ENCODE peak calls at places on chromosomes 6 and 20, in ten cellular contexts. E, W, R, H, Z, V, K, C, L and F are unnamed samples.

GRCh38 chr20:9119776-9120175 is 50.9 kb downstream of the PLCB4 start:
- DNase-seq in E (no peak), W (no peak), R (no peak), H (peak; percentile 17), Z (no peak), V (no peak), K (no peak), C (no peak), L (no peak), F (no peak)

GRCh38 chr6:138555294-138555988 is 56.1 kb upstream of the NHSL1 start:
- DNase-seq in E (no peak), W (no peak), R (no peak), H (peak; percentile 66), Z (no peak), V (no peak), K (no peak), C (no peak), L (no peak), F (no peak)

GRCh38 chr6:98812220-98812619 is 22.2 kb upstream of the POU3F2 start:
- DNase-seq in E (no peak), W (no peak), R (no peak), H (no peak), Z (no peak), V (no peak), K (no peak), C (no peak), L (no peak), F (no peak)

GRCh38 chr20:23884136-23884770 is 4.7 kb upstream of the CST5 start:
- DNase-seq in E (no peak), W (no peak), R (no peak), H (no peak), Z (no peak), V (no peak), K (no peak), C (no peak), L (no peak), F (no peak)

GRCh38 chr20:52953020-52953419 is 19.1 kb upstream of the TSHZ2 start:
- DNase-seq in E (no peak), W (no peak), R (no peak), H (no peak), Z (peak; percentile 51), V (no peak), K (no peak), C (no peak), L (no peak), F (no peak)

GRCh38 chr6:18501313-18502013 is 114.3 kb downstream of the RNF144B start:
- DNase-seq in E (no peak), W (no peak), R (peak; percentile 19), H (no peak), Z (peak; percentile 86), V (no peak), K (peak; percentile 92), C (no peak), L (peak; percentile 89), F (peak; percentile 30)

GRCh38 chr6:127100510-127101140 is 17.8 kb upstream of the RSPO3 start:
- DNase-seq in E (no peak), W (no peak), R (no peak), H (peak; percentile 16), Z (peak; percentile 52), V (no peak), K (no peak), C (no peak), L (no peak), F (no peak)

GRCh38 chr6:163949367-163949766 is 534.8 kb downstream of the QKI start:
- DNase-seq in E (no peak), W (no peak), R (no peak), H (no peak), Z (no peak), V (no peak), K (no peak), C (no peak), L (no peak), F (no peak)

GRCh38 chr6:5344038-5344437 is 82.7 kb downstream of the FARS2 start:
- DNase-seq in E (no peak), W (no peak), R (peak; percentile 17), H (no peak), Z (no peak), V (no peak), K (no peak), C (no peak), L (no peak), F (peak; percentile 30)

GRCh38 chr6:142275146-142276006 is 26.4 kb upstream of the ADGRG6 start:
- DNase-seq in E (no peak), W (no peak), R (no peak), H (peak; percentile 53), Z (no peak), V (no peak), K (no peak), C (no peak), L (no peak), F (no peak)

GRCh38 chr20:47929368-47930115 is 144.3 kb upstream of the SULF2 start:
- DNase-seq in E (peak; percentile 41), W (no peak), R (no peak), H (peak; percentile 92), Z (peak; percentile 77), V (no peak), K (peak; percentile 37), C (no peak), L (no peak), F (no peak)

GRCh38 chr20:42747765-42748411 is 441.8 kb downstream of the PTPRT start:
- DNase-seq in E (no peak), W (no peak), R (no peak), H (no peak), Z (no peak), V (no peak), K (no peak), C (no peak), L (no peak), F (no peak)

GRCh38 chr20:10558635-10559187 is 115.1 kb downstream of the JAG1 start:
- DNase-seq in E (no peak), W (peak; percentile 47), R (no peak), H (peak; percentile 92), Z (peak; percentile 84), V (no peak), K (peak; percentile 95), C (no peak), L (no peak), F (peak; percentile 61)

GRCh38 chr6:122755901-122756300 is 23.6 kb upstream of the FABP7 start:
- DNase-seq in E (no peak), W (no peak), R (no peak), H (no peak), Z (no peak), V (no peak), K (no peak), C (peak; percentile 66), L (no peak), F (no peak)

GRCh38 chr20:877814-878213 is 38.3 kb downstream of the ANGPT4 start:
- DNase-seq in E (no peak), W (no peak), R (no peak), H (no peak), Z (no peak), V (no peak), K (no peak), C (no peak), L (no peak), F (no peak)

GRCh38 chr6:116278853-116279231 is 888 bp downstream of the TSPYL1 start:
- DNase-seq in E (no peak), W (no peak), R (peak; percentile 58), H (no peak), Z (no peak), V (no peak), K (no peak), C (no peak), L (no peak), F (no peak)

GRCh38 chr6:31070711-31071197 is 41.6 kb downstream of the C6orf15 start:
- DNase-seq in E (peak; percentile 56), W (no peak), R (peak; percentile 24), H (peak; percentile 84), Z (peak; percentile 82), V (peak; percentile 32), K (no peak), C (peak; percentile 49), L (no peak), F (no peak)

GRCh38 chr6:162900503-162900902 is 172.7 kb downstream of the PACRG start:
- DNase-seq in E (no peak), W (no peak), R (no peak), H (no peak), Z (no peak), V (no peak), K (no peak), C (no peak), L (peak; percentile 65), F (no peak)

GRCh38 chr6:162899148-162899547 is 171.4 kb downstream of the PACRG start:
- DNase-seq in E (no peak), W (no peak), R (no peak), H (no peak), Z (no peak), V (no peak), K (no peak), C (no peak), L (no peak), F (no peak)

GRCh38 chr6:162898011-162898410 is 170.2 kb downstream of the PACRG start:
- DNase-seq in E (no peak), W (no peak), R (no peak), H (no peak), Z (no peak), V (no peak), K (no peak), C (no peak), L (no peak), F (no peak)
- TF ChIP-seq CTCF in E (no peak), W (no peak), R (no peak), H (no peak), Z (no peak), V (no peak), K (no peak), C (no peak), L (no peak), F (no peak)

GRCh38 chr6:135540207-135540877 is 42.8 kb upstream of the AHI1 start:
- DNase-seq in E (no peak), W (no peak), R (no peak), H (peak; percentile 5), Z (peak; percentile 42), V (no peak), K (no peak), C (no peak), L (no peak), F (no peak)
- TF ChIP-seq CTCF in E (no peak), W (peak; percentile 41), R (no peak), H (peak; percentile 31), Z (peak; percentile 43), V (no peak), K (peak; percentile 66), C (no peak), L (no peak), F (no peak)

GRCh38 chr6:160348552-160349441 is 619 bp downstream of the SLC22A3 start:
- DNase-seq in E (no peak), W (no peak), R (no peak), H (peak; percentile 20), Z (no peak), V (peak; percentile 31), K (no peak), C (peak; percentile 56), L (peak; percentile 81), F (no peak)
- TF ChIP-seq CTCF in E (no peak), W (no peak), R (no peak), H (peak; percentile 26), Z (no peak), V (no peak), K (no peak), C (no peak), L (no peak), F (no peak)

DNA sequence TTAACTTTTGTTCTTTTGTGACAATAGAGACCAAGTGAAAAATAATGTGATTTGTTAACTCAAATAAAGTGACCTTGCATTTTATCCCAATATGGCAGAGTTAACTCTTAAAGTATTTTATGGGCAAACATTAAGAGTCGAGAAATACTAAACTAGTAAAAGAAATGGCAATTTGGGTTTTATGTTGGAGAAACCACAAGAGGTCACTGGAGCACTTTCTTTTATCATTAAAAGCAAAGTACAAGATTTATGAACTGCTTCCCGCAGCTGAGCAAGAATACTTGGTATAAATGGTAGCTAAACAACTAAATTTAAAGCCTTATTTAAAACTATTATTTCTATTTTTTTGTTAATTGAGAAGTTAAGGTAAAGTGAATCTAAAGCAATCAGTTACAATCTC is 33.5 kb upstream of the MCM9 start:
- DNase-seq in E (peak; percentile 12), W (no peak), R (no peak), H (peak; percentile 37), Z (peak; percentile 8), V (no peak), K (no peak), C (no peak), L (no peak), F (no peak)
- TF ChIP-seq CTCF in E (peak; percentile 53), W (peak; percentile 28), R (peak; percentile 38), H (peak; percentile 46), Z (peak; percentile 35), V (no peak), K (no peak), C (no peak), L (no peak), F (no peak)